ENCODE peak calls at places on chromosomes 1 and 21, in eight cellular contexts. E is fibroblast of mammary gland, B is uterus, R is heart left ventricle, K is IMR-90, J is pancreas, W is endothelial cell, I is WTC11. N is an unnamed sample.

GRCh38 chr1:210117198-210117597 is 115.4 kb upstream of the SERTAD4 start:
- DNase-seq in E (no peak), B (no peak), R (no peak), K (no peak), J (no peak), W (no peak), I (no peak), N (no peak)

GRCh38 chr1:2240251-2241156 is 12.4 kb downstream of the SKI start:
- DNase-seq in E (peak), B (peak), R (peak), K (peak), J (peak), W (no peak), I (no peak), N (no peak)

GRCh38 chr1:29757866-29758763 is 521.8 kb downstream of the PTPRU start:
- DNase-seq in E (no peak), B (no peak), R (no peak), K (no peak), J (no peak), W (no peak), I (no peak), N (no peak)

GRCh38 chr1:25569599-25570458 is 26.4 kb downstream of the LDLRAP1 start:
- DNase-seq in E (no peak), B (no peak), R (peak), K (no peak), J (no peak), W (no peak), I (no peak), N (no peak)

GRCh38 chr1:112990271-112990670 is 34.3 kb upstream of the SLC16A1 start:
- DNase-seq in E (no peak), B (no peak), R (no peak), K (no peak), J (no peak), W (no peak), I (no peak), N (no peak)

GRCh38 chr1:66607458-66607857 is 73.5 kb downstream of the SGIP1 start:
- DNase-seq in E (no peak), B (no peak), R (no peak), K (no peak), J (no peak), W (no peak), I (peak), N (peak)

GRCh38 chr21:14259669-14260458 is 43.9 kb downstream of the RBM11 start:
- DNase-seq in E (peak), B (no peak), R (no peak), K (peak), J (no peak), W (no peak), I (no peak), N (peak)

GRCh38 chr1:54404939-54405880 is 984 bp downstream of the SSBP3 start:
- DNase-seq in E (no peak), B (no peak), R (peak), K (no peak), J (peak), W (peak), I (peak), N (no peak)

GRCh38 chr1:168261390-168261789 is 19.3 kb upstream of the TBX19 start:
- DNase-seq in E (peak), B (no peak), R (no peak), K (peak), J (no peak), W (no peak), I (no peak), N (no peak)

GRCh38 chr1:62613890-62614289 is 16.6 kb downstream of the ANGPTL3 start:
- DNase-seq in E (no peak), B (no peak), R (no peak), K (peak), J (no peak), W (no peak), I (no peak), N (no peak)

GRCh38 chr21:42233067-42233981 is 14.4 kb downstream of the ABCG1 start:
- DNase-seq in E (peak), B (peak), R (peak), K (peak), J (peak), W (peak), I (peak), N (peak)

GRCh38 chr1:11383553-11384169 is 95.3 kb upstream of the DISP3 start:
- DNase-seq in E (no peak), B (no peak), R (no peak), K (no peak), J (no peak), W (no peak), I (no peak), N (no peak)

GRCh38 chr1:203556047-203556851 is 62.3 kb downstream of the OPTC start:
- DNase-seq in E (peak), B (peak), R (peak), K (peak), J (peak), W (no peak), I (peak), N (no peak)

GRCh38 chr21:29221259-29221744 is 77.4 kb upstream of the BACH1 start:
- DNase-seq in E (no peak), B (no peak), R (no peak), K (peak), J (peak), W (no peak), I (no peak), N (no peak)

GRCh38 chr1:33009561-33009960 is 27.1 kb downstream of the AK2 start:
- DNase-seq in E (no peak), B (no peak), R (no peak), K (no peak), J (no peak), W (no peak), I (no peak), N (no peak)

GRCh38 chr1:177779325-177779965 is 190.4 kb downstream of the SEC16B start:
- DNase-seq in E (no peak), B (no peak), R (no peak), K (no peak), J (no peak), W (no peak), I (peak), N (no peak)

GRCh38 chr1:158163000-158163947 is 17.4 kb upstream of the CD1D start:
- DNase-seq in E (no peak), B (no peak), R (no peak), K (no peak), J (no peak), W (no peak), I (no peak), N (peak)

GRCh38 chr1:213984387-213985180 is 3.2 kb upstream of the PROX1 start:
- DNase-seq in E (no peak), B (no peak), R (no peak), K (no peak), J (no peak), W (no peak), I (peak), N (no peak)

GRCh38 chr1:240474133-240474614 is 137.8 kb downstream of the GREM2 start:
- DNase-seq in E (peak), B (no peak), R (no peak), K (peak), J (no peak), W (no peak), I (no peak), N (no peak)

GRCh38 chr1:101438359-101438758 is 201.5 kb downstream of the S1PR1 start:
- DNase-seq in E (peak), B (no peak), R (no peak), K (peak), J (no peak), W (peak), I (no peak), N (no peak)

GRCh38 chr1:35539073-35539823 is 18.0 kb downstream of the KIAA0319L start:
- DNase-seq in E (peak), B (no peak), R (no peak), K (no peak), J (no peak), W (no peak), I (no peak), N (no peak)

GRCh38 chr1:80274256-80274655 is 1267.7 kb upstream of the ADGRL4 start:
- DNase-seq in E (no peak), B (no peak), R (no peak), K (no peak), J (no peak), W (no peak), I (no peak), N (no peak)

GRCh38 chr1:212609701-212610574 is 1.4 kb downstream of the ATF3 start:
- DNase-seq in E (no peak), B (no peak), R (no peak), K (no peak), J (no peak), W (no peak), I (no peak), N (no peak)

GRCh38 chr1:204506091-204506968 is 9.9 kb upstream of the MDM4 start:
- DNase-seq in E (peak), B (peak), R (peak), K (peak), J (peak), W (peak), I (peak), N (no peak)

GRCh38 chr1:37952738-37953137 is 5.9 kb upstream of the INPP5B start:
- DNase-seq in E (no peak), B (no peak), R (no peak), K (no peak), J (no peak), W (no peak), I (no peak), N (no peak)

GRCh38 chr1:25537148-25537831 is 6.1 kb upstream of the LDLRAP1 start:
- DNase-seq in E (no peak), B (no peak), R (no peak), K (no peak), J (no peak), W (no peak), I (no peak), N (no peak)

GRCh38 chr1:16010837-16011236 is 6.8 kb downstream of the SRARP start:
- DNase-seq in E (no peak), B (no peak), R (no peak), K (no peak), J (no peak), W (no peak), I (no peak), N (no peak)

GRCh38 chr1:16011936-16012589 is 5.8 kb downstream of the HSPB7 start:
- DNase-seq in E (no peak), B (no peak), R (no peak), K (no peak), J (no peak), W (no peak), I (no peak), N (no peak)

GRCh38 chr1:16013220-16013907 is 4.5 kb downstream of the HSPB7 start:
- DNase-seq in E (peak), B (peak), R (peak), K (peak), J (peak), W (no peak), I (peak), N (peak)

GRCh38 chr1:16013908-16014258 is 4.0 kb downstream of the HSPB7 start:
- DNase-seq in E (no peak), B (no peak), R (no peak), K (no peak), J (no peak), W (no peak), I (no peak), N (no peak)

GRCh38 chr1:16012590-16013219 is 5.1 kb downstream of the HSPB7 start:
- DNase-seq in E (no peak), B (peak), R (peak), K (peak), J (peak), W (no peak), I (peak), N (peak)
- TF ChIP-seq CTCF in E (no peak), B (no peak), R (no peak), K (no peak), J (no peak), W (no peak), I (no peak), N (no peak)

GRCh38 chr1:232627645-232628334 is 2.1 kb downstream of the SIPA1L2 start:
- DNase-seq in E (peak), B (no peak), R (no peak), K (peak), J (no peak), W (no peak), I (no peak), N (no peak)

GRCh38 chr1:232629250-232630046 is 485 bp downstream of the SIPA1L2 start:
- DNase-seq in E (peak), B (peak), R (peak), K (no peak), J (peak), W (peak), I (peak), N (peak)

GRCh38 chr1:232630894-232631195 is 912 bp upstream of the SIPA1L2 start:
- DNase-seq in E (no peak), B (no peak), R (no peak), K (no peak), J (no peak), W (no peak), I (no peak), N (no peak)

GRCh38 chr1:232628335-232629214 is 1.4 kb downstream of the SIPA1L2 start:
- DNase-seq in E (peak), B (no peak), R (no peak), K (peak), J (no peak), W (no peak), I (no peak), N (no peak)

GRCh38 chr1:232630047-232630893 is at the start of gene SIPA1L2:
- DNase-seq in E (peak), B (peak), R (peak), K (peak), J (peak), W (peak), I (peak), N (peak)
- TF ChIP-seq CTCF in E (peak), B (peak), R (peak), K (peak), J (no peak), W (peak), I (no peak), N (peak)

DNA sequence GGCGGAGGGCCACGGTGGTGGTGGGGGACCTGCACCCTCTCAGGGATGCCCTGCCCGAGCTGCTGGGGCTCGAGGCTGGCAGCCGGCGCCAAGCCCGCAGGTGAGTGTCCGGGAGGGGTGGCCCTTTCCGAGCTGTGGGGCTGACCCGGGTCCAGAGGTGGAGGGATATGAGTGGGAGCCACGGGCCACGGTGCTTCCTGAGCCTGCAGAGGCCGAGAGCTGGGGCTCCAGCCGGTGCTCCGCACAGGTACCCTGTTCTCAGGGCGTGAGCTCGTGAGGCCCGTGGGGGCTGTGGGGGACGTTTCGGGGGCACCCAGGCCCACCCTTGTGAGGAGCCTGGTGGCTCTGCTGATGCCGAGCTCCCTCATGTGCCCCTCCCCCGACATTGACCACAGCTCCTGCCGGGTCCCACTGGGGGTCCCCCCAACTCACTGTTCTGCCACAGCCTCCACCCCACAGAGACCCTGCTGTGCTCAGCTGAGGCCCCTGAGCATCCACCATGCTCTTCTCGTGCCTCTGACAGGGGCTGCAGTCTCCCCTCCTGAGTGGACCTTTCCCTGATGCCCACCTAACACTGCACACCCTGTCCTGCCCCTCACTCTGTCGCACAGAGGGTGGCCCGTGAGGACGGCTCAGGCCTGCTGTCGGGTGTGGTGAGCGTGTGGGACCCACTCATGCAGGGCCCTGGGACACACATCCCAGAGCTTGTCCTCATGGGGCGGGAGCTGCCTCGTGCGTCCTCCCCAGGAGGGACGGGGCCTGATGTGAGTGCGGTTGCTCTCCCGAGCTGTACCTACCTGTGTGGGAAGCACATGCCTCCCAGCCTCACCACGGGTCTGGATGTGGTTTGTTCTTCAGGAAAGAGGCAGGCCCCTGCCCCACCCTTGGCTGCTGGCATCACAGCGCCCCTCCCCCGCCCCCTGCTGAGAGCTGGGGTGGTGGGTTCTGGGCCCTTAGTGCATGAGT is 27.5 kb downstream of the SLX9 start:
- DNase-seq in E (no peak), B (no peak), R (no peak), K (no peak), J (no peak), W (no peak), I (no peak), N (no peak)
- TF ChIP-seq CTCF in E (no peak), B (no peak), R (no peak), K (no peak), J (no peak), W (no peak), I (no peak), N (no peak)

DNA sequence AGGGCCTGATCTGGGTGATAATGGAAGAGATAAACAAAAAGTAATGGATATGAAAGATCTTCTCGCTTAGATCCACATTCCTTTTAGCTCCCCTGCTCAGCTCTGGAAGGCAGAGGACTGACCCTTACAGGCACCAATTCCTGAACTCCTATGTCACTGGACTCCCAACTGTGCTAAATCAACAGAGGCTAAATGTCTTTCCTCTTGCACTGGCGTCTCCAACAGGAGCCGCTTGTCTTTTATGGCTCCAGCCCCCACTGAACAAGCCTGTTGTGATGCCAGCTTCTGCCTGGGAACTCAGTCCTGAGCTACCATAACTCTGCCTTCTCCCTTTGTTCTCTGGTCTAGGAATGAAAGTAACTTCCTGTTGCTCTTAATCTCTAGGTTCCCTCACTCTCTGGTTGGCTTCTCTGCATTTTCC is 142.1 kb upstream of the COL11A1 start:
- DNase-seq in E (no peak), B (no peak), R (no peak), K (peak), J (no peak), W (peak), I (peak), N (no peak)
- TF ChIP-seq CTCF in E (no peak), B (no peak), R (no peak), K (no peak), J (no peak), W (no peak), I (no peak), N (no peak)

DNA sequence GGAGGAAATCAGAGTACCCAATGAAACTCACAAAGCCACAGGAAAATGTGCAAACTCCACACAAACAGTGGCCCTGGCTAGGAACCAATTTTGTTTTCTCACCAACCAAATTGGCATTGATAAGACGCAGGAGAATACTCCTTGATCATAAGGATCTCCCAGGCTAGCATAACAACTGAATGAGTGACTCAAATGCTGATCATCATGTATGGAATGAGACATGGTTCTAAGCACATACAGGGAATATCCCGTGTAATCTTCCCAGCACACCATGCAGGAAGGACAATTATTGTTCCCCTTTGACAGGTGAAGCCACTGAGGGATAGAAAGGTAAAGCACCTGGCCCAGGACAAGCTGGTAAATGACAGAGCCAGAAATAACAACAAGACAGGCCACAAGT is 180.0 kb upstream of the DUSP10 start:
- DNase-seq in E (peak), B (no peak), R (no peak), K (peak), J (no peak), W (no peak), I (no peak), N (no peak)
- TF ChIP-seq CTCF in E (no peak), B (no peak), R (no peak), K (no peak), J (no peak), W (no peak), I (no peak), N (no peak)

GRCh38 chr1:76832521-76832920 is 34.8 kb upstream of the ST6GALNAC5 start:
- DNase-seq in E (no peak), B (no peak), R (no peak), K (no peak), J (no peak), W (no peak), I (no peak), N (no peak)

GRCh38 chr1:76830373-76830772 is 36.9 kb upstream of the ST6GALNAC5 start:
- DNase-seq in E (no peak), B (no peak), R (no peak), K (no peak), J (no peak), W (no peak), I (no peak), N (peak)

GRCh38 chr1:76826072-76826827 is 41.0 kb upstream of the ST6GALNAC5 start:
- DNase-seq in E (peak), B (no peak), R (no peak), K (peak), J (no peak), W (no peak), I (no peak), N (no peak)

GRCh38 chr1:76824106-76824505 is 43.2 kb upstream of the ST6GALNAC5 start:
- DNase-seq in E (no peak), B (no peak), R (no peak), K (no peak), J (no peak), W (no peak), I (no peak), N (no peak)

DNA sequence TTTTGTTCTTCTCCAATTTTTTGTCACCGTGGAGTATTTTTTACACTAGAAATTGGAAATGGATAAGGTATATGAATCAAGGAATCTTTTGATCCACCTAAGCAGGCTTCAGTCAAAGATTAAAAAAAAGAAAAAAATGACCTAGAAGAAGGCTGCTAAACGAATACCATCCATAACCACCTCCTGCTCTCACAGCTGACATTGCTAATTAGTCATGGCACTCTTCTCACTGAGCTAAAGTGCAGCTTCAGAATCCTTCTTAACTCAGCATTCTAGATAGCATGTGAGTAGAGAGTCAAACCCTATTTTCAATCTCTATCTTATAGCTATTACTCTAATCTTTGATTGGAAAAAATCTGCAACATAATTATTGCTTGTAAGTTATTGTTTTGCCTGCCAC is 40.2 kb upstream of the ST6GALNAC5 start:
- DNase-seq in E (no peak), B (no peak), R (no peak), K (no peak), J (no peak), W (no peak), I (no peak), N (no peak)
- TF ChIP-seq CTCF in E (no peak), B (no peak), R (no peak), K (no peak), J (no peak), W (no peak), I (no peak), N (no peak)

DNA sequence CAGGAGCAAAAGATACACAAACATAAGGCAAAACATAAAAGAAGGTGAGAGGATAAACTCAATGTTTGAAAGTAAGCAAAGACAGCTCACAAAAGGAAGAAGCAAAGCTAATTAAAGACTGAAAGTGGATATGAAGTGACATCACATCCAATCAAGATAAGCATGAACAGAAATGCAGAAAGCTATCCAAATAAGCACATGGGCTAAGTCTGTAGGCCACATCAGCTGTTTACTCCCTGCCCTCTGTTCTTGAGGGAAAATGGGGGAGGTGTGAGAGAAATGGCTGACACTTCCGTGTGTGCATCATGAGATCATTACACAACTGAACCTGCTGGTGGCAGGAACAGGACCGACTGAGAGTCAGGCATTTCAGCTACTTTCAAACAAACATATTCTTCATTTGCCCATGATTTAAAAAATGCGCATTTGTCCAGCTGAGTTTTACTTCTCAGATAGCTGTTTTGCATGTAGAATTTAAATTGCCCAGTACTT is 27.3 kb upstream of the MAN1A2 start:
- DNase-seq in E (peak), B (peak), R (no peak), K (peak), J (peak), W (no peak), I (no peak), N (no peak)
- TF ChIP-seq CTCF in E (no peak), B (peak), R (no peak), K (peak), J (no peak), W (no peak), I (no peak), N (no peak)

GRCh38 chr1:208107817-208108608 is 136.2 kb downstream of the PLXNA2 start:
- DNase-seq in E (peak), B (peak), R (no peak), K (peak), J (no peak), W (no peak), I (no peak), N (no peak)
- TF ChIP-seq CTCF in E (no peak), B (no peak), R (no peak), K (no peak), J (no peak), W (no peak), I (no peak), N (no peak)

N was measured in GM13977.